ENCODE peak calls at places on chromosomes 11 and 22, in four cellular contexts. One of them, this sample, is unnamed.
A peak's percentile ranks its signal among the peaks of the same experiment; 100 is the strongest.

GRCh38 chr11:3164540-3165151 is 464 bp downstream of the OSBPL5 start:
- DNase-seq in BE2C: peak; percentile 5
- DNase-seq in left ventricle myocardium inferior: peak; percentile 18
- DNase-seq in SK-N-SH: peak; percentile 69
- DNase-seq in this sample: peak; percentile 56

GRCh38 chr11:120908521-120909181 is 115.3 kb upstream of the TBCEL start:
- DNase-seq in SK-N-SH: no peak
- DNase-seq in left ventricle myocardium inferior: no peak
- DNase-seq in BE2C: no peak
- DNase-seq in this sample: no peak

GRCh38 chr11:46520971-46521745 is 72.7 kb downstream of the AMBRA1 start:
- DNase-seq in left ventricle myocardium inferior: no peak
- DNase-seq in BE2C: no peak
- DNase-seq in SK-N-SH: no peak
- DNase-seq in this sample: no peak

GRCh38 chr11:1792461-1792860 is 28.7 kb upstream of the CTSD start:
- DNase-seq in left ventricle myocardium inferior: no peak
- DNase-seq in BE2C: no peak
- DNase-seq in SK-N-SH: no peak
- DNase-seq in this sample: no peak

GRCh38 chr11:121550247-121551132 is 97.7 kb upstream of the SORL1-AS1 start:
- DNase-seq in left ventricle myocardium inferior: no peak
- DNase-seq in SK-N-SH: no peak
- DNase-seq in BE2C: no peak
- DNase-seq in this sample: no peak

GRCh38 chr11:77448269-77448668 is 25.6 kb downstream of the PAK1 start:
- DNase-seq in left ventricle myocardium inferior: no peak
- DNase-seq in BE2C: no peak
- DNase-seq in SK-N-SH: no peak
- DNase-seq in this sample: no peak

GRCh38 chr11:46607516-46607915 is 9.5 kb downstream of the HARBI1 start:
- DNase-seq in left ventricle myocardium inferior: no peak
- DNase-seq in BE2C: no peak
- DNase-seq in SK-N-SH: no peak
- DNase-seq in this sample: no peak

GRCh38 chr11:121763526-121763925 is 310.8 kb upstream of the SORL1-AS1 start:
- DNase-seq in SK-N-SH: no peak
- DNase-seq in left ventricle myocardium inferior: no peak
- DNase-seq in BE2C: no peak
- DNase-seq in this sample: no peak

GRCh38 chr11:69822676-69823494 is 3.7 kb upstream of the FGF3 start:
- DNase-seq in BE2C: no peak
- DNase-seq in left ventricle myocardium inferior: no peak
- DNase-seq in SK-N-SH: no peak
- DNase-seq in this sample: no peak

GRCh38 chr11:134524876-134525845 is 113.1 kb upstream of the B3GAT1 start:
- DNase-seq in SK-N-SH: no peak
- DNase-seq in left ventricle myocardium inferior: peak; percentile 5
- DNase-seq in BE2C: no peak
- DNase-seq in this sample: no peak

GRCh38 chr11:17578958-17579357 is 31.9 kb downstream of the OTOG start:
- DNase-seq in SK-N-SH: no peak
- DNase-seq in BE2C: no peak
- DNase-seq in left ventricle myocardium inferior: peak; percentile 25
- DNase-seq in this sample: no peak

GRCh38 chr11:114180301-114181055 is 115.7 kb upstream of the NNMT start:
- DNase-seq in BE2C: peak; percentile 64
- DNase-seq in SK-N-SH: peak; percentile 61
- DNase-seq in left ventricle myocardium inferior: no peak
- DNase-seq in this sample: peak; percentile 30

GRCh38 chr22:37686002-37686982 is at the start of gene NOL12:
- DNase-seq in left ventricle myocardium inferior: peak; percentile 82
- DNase-seq in SK-N-SH: peak; percentile 91
- DNase-seq in BE2C: peak; percentile 84
- DNase-seq in this sample: peak; percentile 89

GRCh38 chr11:816433-816779 is 2.3 kb upstream of the PNPLA2 start:
- DNase-seq in SK-N-SH: no peak
- DNase-seq in BE2C: no peak
- DNase-seq in left ventricle myocardium inferior: no peak
- DNase-seq in this sample: no peak

GRCh38 chr22:42229455-42230149 is 40.9 kb downstream of the TCF20 start:
- DNase-seq in SK-N-SH: no peak
- DNase-seq in left ventricle myocardium inferior: no peak
- DNase-seq in BE2C: no peak
- DNase-seq in this sample: no peak

GRCh38 chr11:114080219-114080618 is 20.7 kb downstream of the ZBTB16 start:
- DNase-seq in BE2C: no peak
- DNase-seq in SK-N-SH: no peak
- DNase-seq in left ventricle myocardium inferior: peak; percentile 46
- DNase-seq in this sample: peak; percentile 74

GRCh38 chr11:1412377-1413095 is 22.8 kb downstream of the BRSK2 start:
- DNase-seq in BE2C: no peak
- DNase-seq in left ventricle myocardium inferior: no peak
- DNase-seq in SK-N-SH: no peak
- DNase-seq in this sample: no peak

GRCh38 chr22:50002791-50003190 is 9.8 kb downstream of the IL17REL start:
- DNase-seq in left ventricle myocardium inferior: no peak
- DNase-seq in BE2C: no peak
- DNase-seq in SK-N-SH: no peak
- DNase-seq in this sample: no peak

GRCh38 chr22:50000587-50001387 is 11.8 kb downstream of the IL17REL start:
- DNase-seq in left ventricle myocardium inferior: no peak
- DNase-seq in BE2C: no peak
- DNase-seq in SK-N-SH: peak; percentile 32
- DNase-seq in this sample: no peak

GRCh38 chr22:49999063-49999900 is 13.3 kb downstream of the IL17REL start:
- DNase-seq in left ventricle myocardium inferior: no peak
- DNase-seq in BE2C: peak; percentile 76
- DNase-seq in SK-N-SH: peak; percentile 96
- DNase-seq in this sample: peak; percentile 54

GRCh38 chr22:49999901-50000586 is 12.5 kb downstream of the IL17REL start:
- DNase-seq in left ventricle myocardium inferior: no peak
- DNase-seq in BE2C: no peak
- DNase-seq in SK-N-SH: peak; percentile 44
- DNase-seq in this sample: peak; percentile 50

GRCh38 chr22:50001388-50002231 is 11.0 kb downstream of the IL17REL start:
- DNase-seq in BE2C: no peak
- DNase-seq in SK-N-SH: no peak
- DNase-seq in left ventricle myocardium inferior: no peak
- DNase-seq in this sample: no peak
- TF ChIP-seq CTCF in BE2C: no peak
- TF ChIP-seq CTCF in SK-N-SH: no peak
- TF ChIP-seq CTCF in left ventricle myocardium inferior: no peak
- TF ChIP-seq CTCF in this sample: no peak

DNA sequence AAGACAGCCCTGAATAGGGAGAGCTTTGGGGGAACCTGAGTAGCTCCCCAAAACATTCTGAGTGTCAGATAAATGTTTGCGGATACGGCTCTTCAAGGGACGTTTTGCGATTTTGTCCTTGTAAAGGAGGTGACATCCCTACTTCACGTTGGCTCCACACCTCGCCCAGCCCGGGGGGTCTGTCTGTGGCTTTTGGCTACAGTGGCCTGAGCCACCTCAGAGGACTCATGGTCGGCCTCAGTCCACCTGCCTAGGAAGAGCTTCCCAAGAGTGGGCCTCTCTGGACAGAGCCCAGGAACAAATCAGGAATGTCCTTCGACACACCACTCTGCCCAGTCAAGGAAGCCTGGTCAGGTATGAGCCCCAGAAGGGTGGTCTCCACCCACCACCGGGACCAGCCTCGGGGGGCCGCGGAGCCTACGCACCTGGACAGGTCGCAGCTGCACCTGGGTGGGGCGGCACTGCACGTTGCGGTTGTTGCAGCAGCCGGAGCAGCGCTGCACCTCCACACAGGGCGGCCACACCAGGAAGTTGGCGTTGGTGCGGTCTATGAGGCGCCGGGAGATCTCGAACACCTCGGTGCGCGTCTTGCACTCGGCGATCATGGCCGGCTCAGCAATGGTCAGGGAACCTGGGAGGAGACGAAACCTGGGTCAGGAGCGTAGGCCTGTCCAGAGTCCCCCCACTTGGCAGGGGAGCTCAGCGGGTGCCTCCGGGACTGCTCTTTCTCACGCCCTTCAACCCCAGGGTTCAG is 13.4 kb downstream of the PDGFB start:
- DNase-seq in left ventricle myocardium inferior: no peak
- DNase-seq in SK-N-SH: no peak
- DNase-seq in BE2C: no peak
- DNase-seq in this sample: peak; percentile 51
- H3K27me3 ChIP-seq in left ventricle myocardium inferior: no peaks in the 10 kb centered on the region
- H3K27me3 ChIP-seq in SK-N-SH: no peaks in the 10 kb centered on the region
- H3K27me3 ChIP-seq in BE2C: no peaks in the 10 kb centered on the region
- H3K27me3 ChIP-seq in this sample: no peaks in the 10 kb centered on the region

DNA sequence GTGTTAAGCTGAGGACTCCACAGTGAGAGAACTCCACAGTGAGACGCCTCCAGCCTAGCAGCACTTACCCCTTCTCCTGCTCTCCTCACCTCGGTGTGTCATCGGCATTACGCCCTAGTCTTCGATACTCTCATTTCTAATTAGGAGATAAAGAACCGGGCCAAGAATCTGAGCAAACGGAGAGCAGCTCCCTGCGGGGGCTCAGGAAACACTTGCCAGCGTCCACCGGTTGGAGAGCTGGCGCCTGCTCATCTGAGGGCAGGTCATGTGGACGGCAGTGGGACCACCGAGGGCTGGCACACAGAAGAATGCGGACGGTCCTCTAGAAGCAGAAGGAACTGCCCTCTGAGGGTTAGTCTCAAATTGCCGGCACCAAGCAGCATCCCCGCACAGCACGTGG is 13.0 kb downstream of the CERK start:
- DNase-seq in SK-N-SH: no peak
- DNase-seq in BE2C: no peak
- DNase-seq in left ventricle myocardium inferior: no peak
- DNase-seq in this sample: no peak
- H3K36me3 ChIP-seq in SK-N-SH: peaks cover under 1% of the 10 kb centered on the region
- H3K36me3 ChIP-seq in BE2C: peaks cover 41% of the 10 kb centered on the region
- H3K36me3 ChIP-seq in left ventricle myocardium inferior: peaks cover 22% of the 10 kb centered on the region
- H3K36me3 ChIP-seq in this sample: no peaks in the 10 kb centered on the region

GRCh38 chr11:34488855-34489557 is 24.6 kb downstream of the ELF5 start:
- DNase-seq in SK-N-SH: no peak
- DNase-seq in BE2C: no peak
- DNase-seq in left ventricle myocardium inferior: no peak
- DNase-seq in this sample: no peak
- TF ChIP-seq CTCF in SK-N-SH: no peak
- TF ChIP-seq CTCF in BE2C: no peak
- TF ChIP-seq CTCF in left ventricle myocardium inferior: no peak
- TF ChIP-seq CTCF in this sample: no peak

GRCh38 chr22:44914026-44914721 is 95.6 kb downstream of the PHF21B start:
- DNase-seq in left ventricle myocardium inferior: peak; percentile 9
- DNase-seq in BE2C: no peak
- DNase-seq in SK-N-SH: no peak
- DNase-seq in this sample: no peak
- H3K27me3 ChIP-seq in left ventricle myocardium inferior: peaks cover 22% of the 10 kb centered on the region
- H3K27me3 ChIP-seq in BE2C: no peaks in the 10 kb centered on the region
- H3K27me3 ChIP-seq in SK-N-SH: no peaks in the 10 kb centered on the region
- H3K27me3 ChIP-seq in this sample: peaks cover 4% of the 10 kb centered on the region

GRCh38 chr22:49269928-49270327 is 557.7 kb downstream of the BRD1 start:
- DNase-seq in SK-N-SH: no peak
- DNase-seq in left ventricle myocardium inferior: no peak
- DNase-seq in BE2C: no peak
- DNase-seq in this sample: no peak
- H3K36me3 ChIP-seq in SK-N-SH: no peaks in the 10 kb centered on the region
- H3K36me3 ChIP-seq in left ventricle myocardium inferior: no peaks in the 10 kb centered on the region
- H3K36me3 ChIP-seq in BE2C: no peaks in the 10 kb centered on the region
- H3K36me3 ChIP-seq in this sample: no peaks in the 10 kb centered on the region

This sample was measured in psoas muscle.